ENCODE peak calls at places on chromosome 9, in seven cellular contexts. One of them, this sample, is unnamed.

GRCh38 chr9:87256973-87257372 is 240.7 kb upstream of the DAPK1 start:
- DNase-seq in H1: no peak
- DNase-seq in GM12892: no peak
- DNase-seq in HepG2: no peak
- DNase-seq in SK-N-SH: no peak
- DNase-seq in K562: no peak
- DNase-seq in GM12878: no peak
- DNase-seq in this sample: no peak

GRCh38 chr9:113579270-113580040 is 115.9 kb downstream of the RGS3 start:
- DNase-seq in H1: no peak
- DNase-seq in GM12892: no peak
- DNase-seq in HepG2: no peak
- DNase-seq in SK-N-SH: peak; percentile 56
- DNase-seq in K562: no peak
- DNase-seq in GM12878: no peak
- DNase-seq in this sample: no peak

GRCh38 chr9:94813379-94813778 is 86.9 kb downstream of the AOPEP start:
- DNase-seq in H1: no peak
- DNase-seq in GM12892: no peak
- DNase-seq in HepG2: no peak
- DNase-seq in SK-N-SH: no peak
- DNase-seq in K562: no peak
- DNase-seq in GM12878: no peak
- DNase-seq in this sample: no peak

GRCh38 chr9:123893831-123894460 is 36.0 kb downstream of the DENND1A start:
- DNase-seq in H1: no peak
- DNase-seq in GM12892: no peak
- DNase-seq in HepG2: no peak
- DNase-seq in SK-N-SH: no peak
- DNase-seq in K562: no peak
- DNase-seq in GM12878: no peak
- DNase-seq in this sample: no peak

GRCh38 chr9:123253204-123253603 is 15.2 kb downstream of the STRBP start:
- DNase-seq in H1: no peak
- DNase-seq in GM12892: no peak
- DNase-seq in HepG2: no peak
- DNase-seq in SK-N-SH: no peak
- DNase-seq in K562: no peak
- DNase-seq in GM12878: no peak
- DNase-seq in this sample: no peak

GRCh38 chr9:73269430-73270101 is 117.9 kb downstream of the ANXA1 start:
- DNase-seq in H1: no peak
- DNase-seq in GM12892: no peak
- DNase-seq in HepG2: peak; percentile 44
- DNase-seq in SK-N-SH: peak; percentile 5
- DNase-seq in K562: no peak
- DNase-seq in GM12878: no peak
- DNase-seq in this sample: no peak

GRCh38 chr9:127049044-127049443 is 73.4 kb downstream of the ANGPTL2 start:
- DNase-seq in H1: peak; percentile 17
- DNase-seq in GM12892: no peak
- DNase-seq in HepG2: no peak
- DNase-seq in SK-N-SH: no peak
- DNase-seq in K562: no peak
- DNase-seq in GM12878: peak; percentile 69
- DNase-seq in this sample: peak; percentile 13

GRCh38 chr9:128190516-128191405 is 611 bp downstream of the CIZ1 start:
- DNase-seq in H1: peak; percentile 51
- DNase-seq in GM12892: no peak
- DNase-seq in HepG2: no peak
- DNase-seq in SK-N-SH: no peak
- DNase-seq in K562: peak; percentile 49
- DNase-seq in GM12878: no peak
- DNase-seq in this sample: no peak

GRCh38 chr9:134396825-134397224 is 70.6 kb downstream of the RXRA start:
- DNase-seq in H1: no peak
- DNase-seq in GM12892: no peak
- DNase-seq in HepG2: no peak
- DNase-seq in SK-N-SH: no peak
- DNase-seq in K562: no peak
- DNase-seq in GM12878: no peak
- DNase-seq in this sample: no peak

GRCh38 chr9:122133263-122133983 is 26.2 kb downstream of the NDUFA8 start:
- DNase-seq in H1: peak; percentile 42
- DNase-seq in GM12892: no peak
- DNase-seq in HepG2: no peak
- DNase-seq in SK-N-SH: no peak
- DNase-seq in K562: no peak
- DNase-seq in GM12878: no peak
- DNase-seq in this sample: no peak

GRCh38 chr9:122808141-122808540 is 8.2 kb downstream of the OR1K1 start:
- DNase-seq in H1: no peak
- DNase-seq in GM12892: no peak
- DNase-seq in HepG2: no peak
- DNase-seq in SK-N-SH: no peak
- DNase-seq in K562: no peak
- DNase-seq in GM12878: no peak
- DNase-seq in this sample: no peak

GRCh38 chr9:17134843-17135577 is at the start of gene CNTLN:
- DNase-seq in H1: peak; percentile 99
- DNase-seq in GM12892: peak; percentile 44
- DNase-seq in HepG2: peak; percentile 67
- DNase-seq in SK-N-SH: peak; percentile 98
- DNase-seq in K562: no peak
- DNase-seq in GM12878: no peak
- DNase-seq in this sample: peak; percentile 85

GRCh38 chr9:98341157-98342102 is 86.0 kb upstream of the TBC1D2 start:
- DNase-seq in H1: no peak
- DNase-seq in GM12892: no peak
- DNase-seq in HepG2: no peak
- DNase-seq in SK-N-SH: no peak
- DNase-seq in K562: peak; percentile 63
- DNase-seq in GM12878: no peak
- DNase-seq in this sample: no peak

GRCh38 chr9:41229408-41230401 is 40.6 kb upstream of the ZNG1F start:
- DNase-seq in H1: no peak
- DNase-seq in GM12892: no peak
- DNase-seq in HepG2: peak; percentile 6
- DNase-seq in SK-N-SH: peak; percentile 12
- DNase-seq in K562: peak; percentile 8
- DNase-seq in GM12878: peak; percentile 24
- DNase-seq in this sample: no peak

GRCh38 chr9:35538361-35539234 is 48.7 kb downstream of the RUSC2 start:
- DNase-seq in H1: peak; percentile 73
- DNase-seq in GM12892: no peak
- DNase-seq in HepG2: no peak
- DNase-seq in SK-N-SH: peak; percentile 86
- DNase-seq in K562: no peak
- DNase-seq in GM12878: no peak
- DNase-seq in this sample: no peak

GRCh38 chr9:136159851-136160250 is 41.2 kb upstream of the TMEM250 start:
- DNase-seq in H1: peak; percentile 36
- DNase-seq in GM12892: no peak
- DNase-seq in HepG2: no peak
- DNase-seq in SK-N-SH: no peak
- DNase-seq in K562: no peak
- DNase-seq in GM12878: no peak
- DNase-seq in this sample: no peak

GRCh38 chr9:136156216-136157120 is 37.8 kb upstream of the TMEM250 start:
- DNase-seq in H1: no peak
- DNase-seq in GM12892: no peak
- DNase-seq in HepG2: no peak
- DNase-seq in SK-N-SH: no peak
- DNase-seq in K562: no peak
- DNase-seq in GM12878: no peak
- DNase-seq in this sample: no peak

GRCh38 chr9:136154943-136155342 is 36.3 kb upstream of the TMEM250 start:
- DNase-seq in H1: no peak
- DNase-seq in GM12892: no peak
- DNase-seq in HepG2: no peak
- DNase-seq in SK-N-SH: no peak
- DNase-seq in K562: no peak
- DNase-seq in GM12878: no peak
- DNase-seq in this sample: no peak

GRCh38 chr9:136155576-136155975 is 36.9 kb upstream of the TMEM250 start:
- DNase-seq in H1: no peak
- DNase-seq in GM12892: no peak
- DNase-seq in HepG2: no peak
- DNase-seq in SK-N-SH: no peak
- DNase-seq in K562: no peak
- DNase-seq in GM12878: no peak
- DNase-seq in this sample: no peak

GRCh38 chr9:136157477-136158265 is 39.0 kb upstream of the TMEM250 start:
- DNase-seq in H1: no peak
- DNase-seq in GM12892: no peak
- DNase-seq in HepG2: no peak
- DNase-seq in SK-N-SH: no peak
- DNase-seq in K562: no peak
- DNase-seq in GM12878: no peak
- DNase-seq in this sample: no peak
- TF ChIP-seq TAF1 in H1: no peak
- TF ChIP-seq TAF1 in GM12892: no peak
- TF ChIP-seq TAF1 in HepG2: no peak
- TF ChIP-seq TAF1 in SK-N-SH: no peak
- TF ChIP-seq TAF1 in K562: no peak
- TF ChIP-seq TAF1 in GM12878: no peak
- TF ChIP-seq TAF1 in this sample: no peak

DNA sequence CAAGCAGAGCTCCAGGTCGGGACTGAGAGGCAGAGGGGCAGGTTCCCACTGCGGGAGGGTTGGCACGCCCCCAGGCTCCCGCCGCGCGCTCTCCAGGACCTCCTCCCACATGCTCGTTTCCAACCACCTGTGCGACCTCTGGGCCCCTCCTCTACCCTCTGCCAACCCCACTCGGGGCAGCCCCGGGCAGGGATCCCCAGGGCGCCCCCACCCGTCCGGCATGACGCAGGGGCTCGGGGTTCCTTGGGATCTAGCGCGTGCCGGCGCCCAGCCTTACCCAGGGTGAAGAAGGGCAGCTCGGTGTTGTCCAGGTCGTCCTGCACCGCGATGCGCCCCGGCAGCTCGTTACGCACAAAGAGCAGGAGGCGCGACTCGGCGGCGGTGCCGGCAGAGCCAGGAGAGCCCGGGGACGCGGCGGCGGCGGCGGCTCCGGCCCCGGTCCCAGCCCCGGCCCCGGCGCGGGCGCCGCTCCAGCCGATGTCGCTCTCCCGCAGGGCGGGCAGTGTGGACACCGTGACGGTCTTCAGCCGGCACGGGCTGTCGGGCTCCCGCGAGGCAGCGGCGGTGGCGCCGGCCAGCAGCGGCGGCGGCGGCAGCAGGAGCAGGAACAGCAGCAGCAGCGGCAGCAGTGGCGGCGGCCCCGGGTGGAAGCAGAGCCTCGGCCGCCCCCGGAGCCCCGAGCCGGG is 494 bp downstream of the ASTN2 start:
- DNase-seq in H1: peak; percentile 79
- DNase-seq in GM12892: peak; percentile 25
- DNase-seq in HepG2: no peak
- DNase-seq in SK-N-SH: peak; percentile 80
- DNase-seq in K562: no peak
- DNase-seq in GM12878: no peak
- DNase-seq in this sample: peak; percentile 30
- TF ChIP-seq TAF1 in H1: no peak
- TF ChIP-seq TAF1 in GM12892: no peak
- TF ChIP-seq TAF1 in HepG2: no peak
- TF ChIP-seq TAF1 in SK-N-SH: no peak
- TF ChIP-seq TAF1 in K562: no peak
- TF ChIP-seq TAF1 in GM12878: no peak
- TF ChIP-seq TAF1 in this sample: no peak

GRCh38 chr9:114633452-114634089 is 22.5 kb downstream of the TMEM268 start:
- DNase-seq in H1: no peak
- DNase-seq in GM12892: no peak
- DNase-seq in HepG2: no peak
- DNase-seq in SK-N-SH: no peak
- DNase-seq in K562: no peak
- DNase-seq in GM12878: no peak
- DNase-seq in this sample: no peak

GRCh38 chr9:114627553-114627952 is 16.5 kb downstream of the TMEM268 start:
- DNase-seq in H1: no peak
- DNase-seq in GM12892: no peak
- DNase-seq in HepG2: no peak
- DNase-seq in SK-N-SH: no peak
- DNase-seq in K562: no peak
- DNase-seq in GM12878: no peak
- DNase-seq in this sample: no peak

GRCh38 chr9:114634387-114634786 is 23.2 kb downstream of the TEX53 start:
- DNase-seq in H1: no peak
- DNase-seq in GM12892: no peak
- DNase-seq in HepG2: no peak
- DNase-seq in SK-N-SH: no peak
- DNase-seq in K562: no peak
- DNase-seq in GM12878: no peak
- DNase-seq in this sample: no peak

GRCh38 chr9:114629563-114630090 is 18.5 kb downstream of the TMEM268 start:
- DNase-seq in H1: no peak
- DNase-seq in GM12892: no peak
- DNase-seq in HepG2: no peak
- DNase-seq in SK-N-SH: no peak
- DNase-seq in K562: no peak
- DNase-seq in GM12878: no peak
- DNase-seq in this sample: no peak

GRCh38 chr9:114631166-114631565 is 20.1 kb downstream of the TMEM268 start:
- DNase-seq in H1: no peak
- DNase-seq in GM12892: no peak
- DNase-seq in HepG2: no peak
- DNase-seq in SK-N-SH: no peak
- DNase-seq in K562: no peak
- DNase-seq in GM12878: no peak
- DNase-seq in this sample: no peak
- TF ChIP-seq TAF1 in H1: no peak
- TF ChIP-seq TAF1 in GM12892: no peak
- TF ChIP-seq TAF1 in HepG2: no peak
- TF ChIP-seq TAF1 in SK-N-SH: no peak
- TF ChIP-seq TAF1 in K562: no peak
- TF ChIP-seq TAF1 in GM12878: no peak
- TF ChIP-seq TAF1 in this sample: no peak

GRCh38 chr9:99359336-99359735 is 137.3 kb downstream of the SEC61B start:
- DNase-seq in H1: no peak
- DNase-seq in GM12892: no peak
- DNase-seq in HepG2: no peak
- DNase-seq in SK-N-SH: no peak
- DNase-seq in K562: no peak
- DNase-seq in GM12878: no peak
- DNase-seq in this sample: no peak

GRCh38 chr9:99358668-99359067 is 136.6 kb downstream of the SEC61B start:
- DNase-seq in H1: no peak
- DNase-seq in GM12892: no peak
- DNase-seq in HepG2: no peak
- DNase-seq in SK-N-SH: no peak
- DNase-seq in K562: no peak
- DNase-seq in GM12878: no peak
- DNase-seq in this sample: no peak

GRCh38 chr9:99360026-99360425 is 137.9 kb downstream of the SEC61B start:
- DNase-seq in H1: no peak
- DNase-seq in GM12892: no peak
- DNase-seq in HepG2: no peak
- DNase-seq in SK-N-SH: peak; percentile 45
- DNase-seq in K562: no peak
- DNase-seq in GM12878: no peak
- DNase-seq in this sample: no peak

GRCh38 chr9:99356512-99356971 is 134.5 kb downstream of the SEC61B start:
- DNase-seq in H1: no peak
- DNase-seq in GM12892: no peak
- DNase-seq in HepG2: no peak
- DNase-seq in SK-N-SH: no peak
- DNase-seq in K562: no peak
- DNase-seq in GM12878: no peak
- DNase-seq in this sample: no peak

GRCh38 chr9:99357575-99357974 is 135.5 kb downstream of the SEC61B start:
- DNase-seq in H1: no peak
- DNase-seq in GM12892: no peak
- DNase-seq in HepG2: no peak
- DNase-seq in SK-N-SH: no peak
- DNase-seq in K562: no peak
- DNase-seq in GM12878: no peak
- DNase-seq in this sample: no peak
- TF ChIP-seq TAF1 in H1: no peak
- TF ChIP-seq TAF1 in GM12892: no peak
- TF ChIP-seq TAF1 in HepG2: no peak
- TF ChIP-seq TAF1 in SK-N-SH: no peak
- TF ChIP-seq TAF1 in K562: no peak
- TF ChIP-seq TAF1 in GM12878: no peak
- TF ChIP-seq TAF1 in this sample: no peak

This sample was measured in GM12891.